ENCODE peak calls at places on chromosomes 4 and X, in four cellular contexts. Z is PC-3, X is IMR-90, O is MM.1S. K is an unnamed sample.

GRCh38 chrX:23332101-23332887 is 2.4 kb upstream of the PTCHD1 start:
- DNase-seq in Z (no peak), X (no peak), O (no peak), K (no peak)

GRCh38 chr4:99458911-99459447 is 23.8 kb upstream of the ADH7 start:
- DNase-seq in Z (peak), X (peak), O (no peak), K (no peak)

GRCh38 chr4:163072222-163072621 is 94.5 kb downstream of the NAF1 start:
- DNase-seq in Z (peak), X (no peak), O (no peak), K (no peak)

GRCh38 chr4:78336093-78336943 is 215.3 kb upstream of the ANXA3 start:
- DNase-seq in Z (no peak), X (peak), O (no peak), K (no peak)

GRCh38 chrX:104318330-104319009 is 63.7 kb upstream of the ESX1 start:
- DNase-seq in Z (peak), X (peak), O (no peak), K (peak)

GRCh38 chr4:152709675-152710438 is 30.1 kb upstream of the TMEM154 start:
- DNase-seq in Z (peak), X (no peak), O (peak), K (no peak)

GRCh38 chr4:140042634-140043033 is 111.3 kb downstream of the MAML3 start:
- DNase-seq in Z (no peak), X (no peak), O (no peak), K (no peak)

GRCh38 chrX:56782791-56783449 is 53.9 kb downstream of the NBDY start:
- DNase-seq in Z (no peak), X (no peak), O (no peak), K (peak)

GRCh38 chr4:185892165-185892564 is 80.2 kb upstream of the SORBS2 start:
- DNase-seq in Z (no peak), X (no peak), O (no peak), K (no peak)

GRCh38 chr4:53563824-53564223 is 27.5 kb downstream of the LNX1 start:
- DNase-seq in Z (peak), X (peak), O (no peak), K (no peak)

GRCh38 chrX:43716144-43716543 is 60.0 kb downstream of the MAOA start:
- DNase-seq in Z (no peak), X (no peak), O (no peak), K (no peak)

GRCh38 chrX:110045421-110045820 is 42.5 kb downstream of the TMEM164 start:
- DNase-seq in Z (no peak), X (no peak), O (no peak), K (no peak)

GRCh38 chrX:134836497-134836968 is 154.3 kb upstream of the SMIM10 start:
- DNase-seq in Z (peak), X (peak), O (no peak), K (no peak)

GRCh38 chr4:173258866-173259265 is 75.3 kb downstream of the HMGB2 start:
- DNase-seq in Z (no peak), X (no peak), O (no peak), K (no peak)

GRCh38 chr4:7973545-7973981 is 33.9 kb upstream of the AFAP1 start:
- DNase-seq in Z (peak), X (peak), O (no peak), K (no peak)

GRCh38 chr4:2248821-2249261 is 6.9 kb upstream of the HAUS3 start:
- DNase-seq in Z (no peak), X (no peak), O (no peak), K (no peak)

GRCh38 chr4:108359936-108360681 is 191.4 kb upstream of the LEF1 start:
- DNase-seq in Z (no peak), X (no peak), O (no peak), K (no peak)

GRCh38 chrX:151974336-151975227 is at the start of gene GABRE:
- DNase-seq in Z (no peak), X (no peak), O (peak), K (peak)

GRCh38 chr4:101678180-101678579 is 112.3 kb upstream of the BANK1 start:
- DNase-seq in Z (peak), X (no peak), O (no peak), K (no peak)

GRCh38 chr4:146661368-146661767 is 22.7 kb downstream of the POU4F2 start:
- DNase-seq in Z (no peak), X (no peak), O (no peak), K (no peak)

GRCh38 chr4:174209296-174209695 is 74.2 kb downstream of the FBXO8 start:
- DNase-seq in Z (no peak), X (peak), O (no peak), K (no peak)

GRCh38 chr4:117661673-117662072 is 372.6 kb upstream of the NDST3 start:
- DNase-seq in Z (no peak), X (no peak), O (no peak), K (no peak)

GRCh38 chr4:105147226-105148151 is 813 bp downstream of the TET2 start:
- DNase-seq in Z (peak), X (peak), O (peak), K (peak)

GRCh38 chr4:31051151-31051550 is 331.0 kb downstream of the PCDH7 start:
- DNase-seq in Z (no peak), X (peak), O (no peak), K (no peak)

GRCh38 chr4:87679449-87680169 is 29.5 kb downstream of the DMP1 start:
- DNase-seq in Z (peak), X (peak), O (peak), K (no peak)

GRCh38 chr4:47913328-47913727 is 1.1 kb downstream of the NFXL1 start:
- DNase-seq in Z (peak), X (peak), O (no peak), K (no peak)

GRCh38 chrX:154730271-154730883 is 20.5 kb downstream of the GAB3 start:
- DNase-seq in Z (peak), X (peak), O (no peak), K (no peak)

GRCh38 chr4:47238697-47239096 is 207.3 kb downstream of the GABRB1 start:
- DNase-seq in Z (no peak), X (peak), O (no peak), K (no peak)

GRCh38 chr4:2799971-2800690 is 7.2 kb downstream of the SH3BP2 start:
- DNase-seq in Z (no peak), X (no peak), O (no peak), K (peak)

GRCh38 chrX:69045616-69046345 is 119.5 kb downstream of the PJA1 start:
- DNase-seq in Z (no peak), X (no peak), O (no peak), K (peak)

GRCh38 chrX:97547873-97548578 is 664.3 kb downstream of the RPA4 start:
- DNase-seq in Z (peak), X (peak), O (no peak), K (no peak)

GRCh38 chrX:72685810-72686465 is 28.2 kb downstream of the PHKA1 start:
- DNase-seq in Z (peak), X (peak), O (no peak), K (peak)

GRCh38 chr4:143207555-143207954 is 22.8 kb downstream of the USP38 start:
- DNase-seq in Z (peak), X (peak), O (peak), K (no peak)

GRCh38 chr4:143203577-143203976 is 18.9 kb downstream of the USP38 start:
- DNase-seq in Z (no peak), X (no peak), O (no peak), K (no peak)

GRCh38 chr4:143199503-143199902 is 14.8 kb downstream of the USP38 start:
- DNase-seq in Z (no peak), X (no peak), O (no peak), K (no peak)

GRCh38 chr4:143202824-143203223 is 18.1 kb downstream of the USP38 start:
- DNase-seq in Z (peak), X (no peak), O (peak), K (no peak)
- TF ChIP-seq CTCF in Z (peak), X (peak), O (peak), K (peak)

GRCh38 chrX:150365051-150365952 is 2.2 kb downstream of the MAMLD1 start:
- DNase-seq in Z (peak), X (peak), O (peak), K (peak)
- H3K9ac ChIP-seq in Z (peak), X (peak), O (no peak), K (peak)

GRCh38 chrX:95505721-95506120 is 1178.9 kb upstream of the DIAPH2 start:
- DNase-seq in Z (no peak), X (no peak), O (peak), K (no peak)
- TF ChIP-seq CTCF in Z (peak), X (no peak), O (peak), K (no peak)

DNA sequence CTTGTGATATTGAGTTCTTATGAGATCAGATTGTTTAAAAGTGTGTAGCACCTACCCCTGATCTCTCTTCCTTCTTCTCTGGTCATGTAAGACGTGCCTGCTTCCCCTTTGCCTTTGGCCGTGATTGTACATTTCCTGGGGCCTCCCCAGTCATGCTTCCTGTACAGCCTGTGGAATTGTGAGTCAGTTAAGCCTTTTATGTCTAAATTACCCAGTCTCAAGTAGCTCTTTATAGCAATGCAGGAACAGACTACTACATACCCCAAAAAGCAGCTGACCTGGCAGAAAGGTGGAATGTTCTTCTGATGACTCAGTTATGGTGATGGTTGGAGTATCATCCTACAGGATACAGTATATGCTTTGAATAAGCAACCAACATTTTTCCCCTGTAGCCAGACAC is 11.4 kb upstream of the MCUB start:
- DNase-seq in Z (peak), X (peak), O (no peak), K (no peak)
- H3K9ac ChIP-seq in Z (no peak), X (no peak), O (no peak), K (no peak)

GRCh38 chr4:67122029-67122428 is 423.3 kb downstream of the CENPC start:
- DNase-seq in Z (peak), X (no peak), O (peak), K (no peak)
- TF ChIP-seq CTCF in Z (peak), X (no peak), O (peak), K (no peak)

GRCh38 chrX:129510331-129510730 is 13.0 kb downstream of the SMARCA1 start:
- DNase-seq in Z (no peak), X (no peak), O (no peak), K (no peak)
- H3K9ac ChIP-seq in Z (no peak), X (no peak), O (no peak), K (no peak)

DNA sequence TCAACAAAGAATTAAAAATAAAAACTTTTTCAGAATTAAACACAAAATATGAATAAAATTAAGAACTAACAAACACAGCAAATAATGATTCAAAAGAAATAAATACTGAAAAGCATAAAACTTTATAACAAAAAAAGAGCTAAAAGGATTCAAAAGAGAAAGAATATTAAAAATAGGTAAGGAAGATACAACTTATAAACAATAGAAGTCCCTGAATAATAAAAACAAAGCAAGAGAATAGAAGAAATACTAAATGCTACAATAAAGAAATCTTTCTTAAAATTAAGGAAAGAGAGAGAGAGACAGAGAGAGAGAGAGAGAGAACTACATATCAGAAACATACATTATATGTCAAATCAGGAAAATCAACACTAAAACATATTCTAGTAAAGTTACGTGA is 619.9 kb upstream of the SLIT2 start:
- DNase-seq in Z (no peak), X (no peak), O (no peak), K (no peak)
- TF ChIP-seq CTCF in Z (no peak), X (no peak), O (no peak), K (no peak)

DNA sequence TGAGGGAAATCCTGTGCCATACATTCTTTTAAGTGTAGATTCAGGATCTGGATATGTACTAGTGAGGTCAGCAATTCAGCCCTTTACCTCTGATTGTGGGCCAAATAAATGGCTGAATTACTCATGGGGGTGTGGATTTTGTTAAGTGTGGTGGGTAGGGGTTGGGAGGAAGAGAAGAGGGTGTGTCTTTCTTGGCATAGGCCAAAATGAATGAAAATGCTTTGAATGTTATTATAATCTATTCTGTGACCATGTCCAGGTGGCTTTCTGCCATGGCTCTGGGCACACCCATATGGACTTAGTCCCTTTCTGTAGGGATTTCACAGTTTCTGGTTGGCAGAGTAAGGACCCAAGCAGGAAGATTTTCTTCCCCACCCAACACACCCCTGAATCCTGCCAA is 244.3 kb downstream of the CBR4 start:
- DNase-seq in Z (peak), X (peak), O (no peak), K (peak)
- H3K9ac ChIP-seq in Z (no peak), X (no peak), O (no peak), K (no peak)

GRCh38 chr4:63528592-63528991 is 880.7 kb downstream of the TECRL start:
- DNase-seq in Z (peak), X (no peak), O (peak), K (no peak)
- TF ChIP-seq CTCF in Z (peak), X (peak), O (peak), K (no peak)

GRCh38 chrX:47637546-47638195 is 7.9 kb upstream of the CFP start:
- DNase-seq in Z (no peak), X (no peak), O (no peak), K (peak)
- H3K9ac ChIP-seq in Z (no peak), X (no peak), O (no peak), K (no peak)